ENCODE peak calls at places on chromosomes 3 and 15, in five cellular contexts. B, R, D, K and E are unnamed samples.

GRCh38 chr15:39976291-39977274 is 42.7 kb downstream of the EIF2AK4 start:
- DNase-seq in B (peak; percentile 35), R (no peak), D (peak; percentile 43), K (peak; percentile 34), E (peak; percentile 82)

GRCh38 chr15:31079519-31079918 is 22.0 kb downstream of the TRPM1 start:
- DNase-seq in B (no peak), R (no peak), D (no peak), K (no peak), E (no peak)

GRCh38 chr15:31799711-31800321 is 230.5 kb upstream of the CHRNA7 start:
- DNase-seq in B (no peak), R (no peak), D (no peak), K (no peak), E (no peak)

GRCh38 chr3:137692803-137693431 is 71.2 kb upstream of the SOX14 start:
- DNase-seq in B (no peak), R (no peak), D (no peak), K (no peak), E (no peak)

GRCh38 chr3:4996223-4996765 is 17.1 kb downstream of the BHLHE40 start:
- DNase-seq in B (no peak), R (no peak), D (no peak), K (no peak), E (peak; percentile 65)

GRCh38 chr3:141414141-141414689 is 45.9 kb downstream of the ZBTB38 start:
- DNase-seq in B (no peak), R (no peak), D (no peak), K (peak; percentile 51), E (no peak)

GRCh38 chr3:122496529-122496928 is 18.2 kb downstream of the KPNA1 start:
- DNase-seq in B (no peak), R (no peak), D (no peak), K (no peak), E (no peak)

GRCh38 chr3:56522374-56522773 is 34.6 kb upstream of the CCDC66 start:
- DNase-seq in B (no peak), R (no peak), D (no peak), K (no peak), E (no peak)

GRCh38 chr15:29018406-29018805 is 132.6 kb downstream of the APBA2 start:
- DNase-seq in B (no peak), R (no peak), D (no peak), K (no peak), E (peak; percentile 24)

GRCh38 chr3:42300013-42300412 is 34.0 kb upstream of the CCK start:
- DNase-seq in B (no peak), R (no peak), D (no peak), K (no peak), E (no peak)

GRCh38 chr3:8741581-8742355 is 8.2 kb downstream of the CAV3 start:
- DNase-seq in B (no peak), R (peak; percentile 80), D (peak; percentile 16), K (no peak), E (no peak)

GRCh38 chr3:41162981-41163380 is 36.3 kb upstream of the CTNNB1 start:
- DNase-seq in B (no peak), R (no peak), D (no peak), K (no peak), E (no peak)

GRCh38 chr3:192831111-192831644 is 86.5 kb downstream of the MB21D2 start:
- DNase-seq in B (no peak), R (no peak), D (no peak), K (no peak), E (no peak)

GRCh38 chr15:90529369-90530249 is at the start of gene CRTC3:
- DNase-seq in B (peak; percentile 23), R (no peak), D (peak; percentile 20), K (peak; percentile 61), E (peak; percentile 78)

GRCh38 chr15:45387379-45388007 is 9.1 kb upstream of the GATM start:
- DNase-seq in B (no peak), R (peak; percentile 71), D (no peak), K (no peak), E (no peak)

GRCh38 chr3:30042274-30042859 is 564.0 kb upstream of the TGFBR2 start:
- DNase-seq in B (peak; percentile 30), R (peak; percentile 30), D (peak; percentile 24), K (peak; percentile 22), E (no peak)

GRCh38 chr3:48030188-48030587 is 14.0 kb upstream of the MAP4 start:
- DNase-seq in B (no peak), R (no peak), D (no peak), K (no peak), E (no peak)

GRCh38 chr15:78006567-78007205 is 70.8 kb downstream of the TBC1D2B start:
- DNase-seq in B (no peak), R (no peak), D (no peak), K (peak; percentile 90), E (no peak)

GRCh38 chr3:31077826-31078225 is 183.4 kb upstream of the GADL1 start:
- DNase-seq in B (no peak), R (no peak), D (no peak), K (no peak), E (no peak)

GRCh38 chr3:196287066-196287404 is 491 bp downstream of the PCYT1A start:
- DNase-seq in B (no peak), R (no peak), D (no peak), K (peak; percentile 34), E (no peak)

GRCh38 chr3:86547697-86548096 is 443.3 kb downstream of the VGLL3 start:
- DNase-seq in B (no peak), R (no peak), D (no peak), K (no peak), E (no peak)

GRCh38 chr3:64552160-64552559 is 135.6 kb downstream of the ADAMTS9 start:
- DNase-seq in B (no peak), R (peak; percentile 87), D (no peak), K (no peak), E (no peak)

GRCh38 chr3:123640311-123641083 is 55.6 kb upstream of the HACD2 start:
- DNase-seq in B (no peak), R (no peak), D (no peak), K (no peak), E (no peak)

GRCh38 chr3:177724020-177724638 is 526.8 kb upstream of the TBL1XR1 start:
- DNase-seq in B (peak; percentile 35), R (no peak), D (peak; percentile 30), K (no peak), E (peak; percentile 88)

GRCh38 chr15:38671675-38672141 is 107.1 kb upstream of the RASGRP1 start:
- DNase-seq in B (no peak), R (no peak), D (no peak), K (no peak), E (no peak)

GRCh38 chr15:57323806-57324589 is 52.3 kb upstream of the CGNL1 start:
- DNase-seq in B (no peak), R (peak; percentile 64), D (peak; percentile 78), K (no peak), E (no peak)

GRCh38 chr3:108946292-108947290 is 7.1 kb downstream of the GUCA1C start:
- DNase-seq in B (no peak), R (peak; percentile 42), D (no peak), K (no peak), E (no peak)

GRCh38 chr3:52240059-52240885 is 1.3 kb upstream of the TWF2 start:
- DNase-seq in B (peak; percentile 54), R (peak; percentile 73), D (peak; percentile 58), K (peak; percentile 17), E (peak; percentile 87)

GRCh38 chr15:68098465-68098864 is 44.4 kb downstream of the PIAS1 start:
- DNase-seq in B (no peak), R (no peak), D (no peak), K (no peak), E (no peak)
- H3K4me3 ChIP-seq in B (no peak overlapping the region), R (no peak overlapping the region), D (no peak overlapping the region), K (no peak overlapping the region), E (no peak overlapping the region)

GRCh38 chr15:74869372-74869725 is 3.8 kb downstream of the SCAMP2 start:
- DNase-seq in B (no peak), R (no peak), D (no peak), K (no peak), E (no peak)

GRCh38 chr15:74867562-74868458 is 5.4 kb downstream of the SCAMP2 start:
- DNase-seq in B (no peak), R (peak; percentile 55), D (peak; percentile 18), K (no peak), E (no peak)

GRCh38 chr15:74863239-74864056 is 9.7 kb downstream of the SCAMP2 start:
- DNase-seq in B (no peak), R (no peak), D (no peak), K (no peak), E (no peak)

GRCh38 chr15:74866090-74866489 is 7.1 kb downstream of the SCAMP2 start:
- DNase-seq in B (no peak), R (peak; percentile 71), D (no peak), K (no peak), E (no peak)

DNA sequence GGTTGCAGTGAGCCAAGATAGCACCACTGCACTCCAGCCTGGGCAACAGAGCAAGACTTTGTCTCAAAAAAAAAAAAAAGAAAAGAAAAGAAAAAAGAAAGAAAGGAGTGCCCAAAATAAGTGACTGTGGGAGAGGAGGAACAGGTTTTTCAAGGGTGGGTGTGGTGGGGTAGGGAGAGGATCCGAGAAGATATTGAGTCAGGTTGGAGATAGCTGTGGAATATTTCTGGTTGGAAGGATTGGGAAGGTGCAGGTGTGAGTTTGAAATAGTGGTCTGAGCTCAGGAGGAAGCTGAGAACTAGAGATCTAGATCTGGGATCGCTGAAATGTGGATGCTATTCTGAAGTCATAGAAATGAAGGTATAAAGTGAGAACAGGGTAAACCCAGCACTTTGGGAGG is 7.8 kb downstream of the SCAMP2 start:
- DNase-seq in B (no peak), R (no peak), D (no peak), K (no peak), E (no peak)
- H3K27ac ChIP-seq in B (no peak overlapping the region), R (peak overlapping the region; percentile 49), D (no peak overlapping the region), K (no peak overlapping the region), E (no peak overlapping the region)

DNA sequence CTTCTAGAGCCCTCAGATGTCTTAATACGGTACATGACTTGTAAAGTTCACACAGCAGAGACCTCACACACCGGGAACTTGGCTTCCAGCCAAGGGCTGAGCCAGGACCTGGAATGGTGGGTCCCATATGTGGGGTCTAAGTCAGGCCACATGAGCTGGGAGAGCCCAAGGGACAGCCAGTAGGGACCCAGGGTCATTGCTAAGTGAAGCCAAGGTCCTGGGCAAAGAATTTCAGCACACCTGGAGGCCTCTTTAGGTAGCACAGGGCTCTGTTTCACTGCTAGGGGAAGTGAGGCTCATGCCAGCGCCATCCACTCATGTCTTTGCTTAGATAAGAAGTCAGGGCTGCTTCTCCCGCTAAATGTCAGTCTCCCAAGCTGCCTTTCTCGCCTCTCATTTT is 116.5 kb upstream of the TLE3 start:
- DNase-seq in B (no peak), R (no peak), D (no peak), K (no peak), E (no peak)
- TF ChIP-seq CTCF in B (no peak), R (peak; percentile 24), D (no peak), K (no peak), E (no peak)

DNA sequence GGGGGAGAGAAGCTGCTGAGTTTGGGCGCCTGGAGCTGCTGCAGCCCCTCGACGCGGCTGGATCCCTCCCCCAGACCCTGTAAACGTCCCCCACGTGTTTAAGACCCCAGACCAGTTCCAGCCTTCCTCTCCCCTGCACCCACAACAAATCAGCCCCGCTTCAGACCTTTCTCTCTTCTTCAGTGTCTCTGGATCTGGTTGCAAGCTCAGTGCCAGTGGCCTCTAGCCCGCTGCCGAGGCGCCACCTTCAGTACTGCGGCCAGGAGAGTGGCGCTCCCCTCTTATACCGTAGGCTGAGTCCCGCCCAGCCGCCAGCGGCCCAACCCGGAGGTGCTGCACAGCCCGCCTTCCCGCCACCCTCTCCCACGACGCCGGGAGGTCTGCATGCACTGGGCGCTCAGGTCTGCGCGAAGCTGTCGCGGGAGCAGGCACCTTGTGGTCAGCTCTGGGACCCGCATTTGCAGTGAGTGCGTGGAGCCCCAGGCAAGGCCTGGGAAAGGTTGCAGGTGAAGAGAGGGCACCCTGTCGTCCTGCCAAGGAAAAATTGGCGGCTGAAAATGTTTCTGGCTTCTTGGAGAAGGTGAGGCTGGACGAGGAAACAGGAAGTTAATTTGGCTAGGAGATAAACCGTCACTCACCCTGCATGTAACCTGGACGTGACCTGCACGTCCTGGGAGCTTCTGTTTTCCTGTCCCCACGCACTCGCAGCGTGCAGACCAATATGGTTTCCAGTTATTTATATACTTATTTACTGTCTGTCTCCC is at the start of gene C2CD4B:
- DNase-seq in B (no peak), R (no peak), D (no peak), K (peak; percentile 96), E (no peak)
- H3K4me3 ChIP-seq in B (peak within 1 kb of the TSS; percentile 53), R (no peak within 1 kb of the TSS), D (peak within 1 kb of the TSS; percentile 47), K (peak within 1 kb of the TSS; percentile 71), E (peak within 1 kb of the TSS; percentile 73)